ENCODE peak calls at places on chromosomes 16 and 17, in four cellular contexts. One of them, this sample, is unnamed.

GRCh38 chr17:9928601-9929341 is 23.7 kb upstream of the RCVRN start:
- DNase-seq in SK-N-SH: peak
- DNase-seq in HepG2: peak
- DNase-seq in GM12878: no peak
- DNase-seq in this sample: no peak

GRCh38 chr17:81295678-81296381 is 723 bp upstream of the SLC38A10 start:
- DNase-seq in SK-N-SH: peak
- DNase-seq in HepG2: peak
- DNase-seq in GM12878: no peak
- DNase-seq in this sample: peak

GRCh38 chr16:89150090-89150835 is 21.3 kb upstream of the CDH15 start:
- DNase-seq in SK-N-SH: peak
- DNase-seq in HepG2: no peak
- DNase-seq in GM12878: no peak
- DNase-seq in this sample: no peak

GRCh38 chr16:1003551-1004347 is 22.2 kb downstream of the SOX8 start:
- DNase-seq in SK-N-SH: no peak
- DNase-seq in HepG2: no peak
- DNase-seq in GM12878: no peak
- DNase-seq in this sample: no peak

GRCh38 chr16:46689492-46690280 is at the start of gene ORC6:
- DNase-seq in SK-N-SH: peak
- DNase-seq in HepG2: peak
- DNase-seq in GM12878: no peak
- DNase-seq in this sample: peak

GRCh38 chr16:30060354-30061194 is 5.0 kb upstream of the ALDOA start:
- DNase-seq in SK-N-SH: no peak
- DNase-seq in HepG2: no peak
- DNase-seq in GM12878: no peak
- DNase-seq in this sample: no peak

GRCh38 chr16:54159490-54160080 is 127.0 kb downstream of the IRX3 start:
- DNase-seq in SK-N-SH: no peak
- DNase-seq in HepG2: no peak
- DNase-seq in GM12878: no peak
- DNase-seq in this sample: no peak

GRCh38 chr17:9020824-9021157 is 519 bp upstream of the NTN1 start:
- DNase-seq in SK-N-SH: no peak
- DNase-seq in HepG2: no peak
- DNase-seq in GM12878: no peak
- DNase-seq in this sample: no peak

GRCh38 chr17:5921919-5922318 is 148.3 kb upstream of the WSCD1 start:
- DNase-seq in SK-N-SH: no peak
- DNase-seq in HepG2: no peak
- DNase-seq in GM12878: no peak
- DNase-seq in this sample: no peak

GRCh38 chr16:11560701-11561439 is 25.8 kb downstream of the LITAF start:
- DNase-seq in SK-N-SH: peak
- DNase-seq in HepG2: no peak
- DNase-seq in GM12878: no peak
- DNase-seq in this sample: no peak

GRCh38 chr16:21301895-21302291 is 23.8 kb upstream of the CRYM start:
- DNase-seq in SK-N-SH: no peak
- DNase-seq in HepG2: no peak
- DNase-seq in GM12878: no peak
- DNase-seq in this sample: no peak

DNA sequence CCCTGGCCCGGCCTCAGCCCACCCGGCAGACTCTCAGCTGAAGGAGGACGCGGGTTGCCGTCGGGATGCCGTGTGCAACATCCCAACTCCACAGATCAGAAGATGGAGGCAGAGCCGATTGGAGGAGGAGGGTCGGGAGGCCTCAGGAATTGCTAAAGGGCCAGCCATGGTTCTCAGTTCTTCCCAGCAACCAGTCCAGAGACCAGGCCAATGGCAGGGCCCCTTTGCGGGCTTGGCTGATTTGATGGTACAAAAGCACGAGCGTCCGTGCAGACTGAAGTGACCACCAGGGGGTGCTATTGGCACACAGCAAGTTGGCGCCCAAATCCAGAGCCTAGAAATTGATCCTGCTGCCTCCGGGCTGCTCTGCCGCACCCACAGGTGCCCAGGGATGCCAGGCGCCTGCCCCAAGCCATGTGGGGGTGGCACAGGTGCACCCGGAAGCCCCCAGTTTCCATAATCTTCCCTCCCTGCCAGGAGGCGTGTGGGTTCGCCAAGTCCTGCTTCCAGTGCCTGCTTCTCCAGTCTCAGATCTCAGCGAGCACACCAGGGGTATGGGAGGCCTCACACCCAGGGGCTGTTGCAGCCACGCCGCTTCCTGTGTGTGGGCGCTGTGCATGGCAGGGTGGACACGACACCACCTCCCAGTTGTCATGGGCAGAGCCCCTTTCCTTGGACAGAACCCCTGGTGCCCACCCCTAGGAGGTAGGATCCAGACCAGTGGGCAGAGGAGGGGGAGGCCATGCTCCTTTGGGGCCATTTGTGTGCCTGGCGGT is 7.1 kb upstream of the TEX19 start:
- DNase-seq in SK-N-SH: peak
- DNase-seq in HepG2: peak
- DNase-seq in GM12878: no peak
- DNase-seq in this sample: peak
- TF ChIP-seq REST in SK-N-SH: peak
- TF ChIP-seq REST in HepG2: peak
- TF ChIP-seq REST in GM12878: no peak
- TF ChIP-seq REST in this sample: peak

GRCh38 chr17:42399121-42399520 is 10.9 kb upstream of the STAT3 start:
- DNase-seq in SK-N-SH: no peak
- DNase-seq in HepG2: no peak
- DNase-seq in GM12878: no peak
- DNase-seq in this sample: no peak

GRCh38 chr17:42402121-42402516 is 13.9 kb upstream of the STAT3 start:
- DNase-seq in SK-N-SH: no peak
- DNase-seq in HepG2: no peak
- DNase-seq in GM12878: no peak
- DNase-seq in this sample: no peak

GRCh38 chr17:42403150-42403549 is 14.9 kb upstream of the STAT3 start:
- DNase-seq in SK-N-SH: peak
- DNase-seq in HepG2: no peak
- DNase-seq in GM12878: no peak
- DNase-seq in this sample: peak

GRCh38 chr17:42404326-42405055 is 16.2 kb upstream of the STAT3 start:
- DNase-seq in SK-N-SH: no peak
- DNase-seq in HepG2: no peak
- DNase-seq in GM12878: no peak
- DNase-seq in this sample: peak

DNA sequence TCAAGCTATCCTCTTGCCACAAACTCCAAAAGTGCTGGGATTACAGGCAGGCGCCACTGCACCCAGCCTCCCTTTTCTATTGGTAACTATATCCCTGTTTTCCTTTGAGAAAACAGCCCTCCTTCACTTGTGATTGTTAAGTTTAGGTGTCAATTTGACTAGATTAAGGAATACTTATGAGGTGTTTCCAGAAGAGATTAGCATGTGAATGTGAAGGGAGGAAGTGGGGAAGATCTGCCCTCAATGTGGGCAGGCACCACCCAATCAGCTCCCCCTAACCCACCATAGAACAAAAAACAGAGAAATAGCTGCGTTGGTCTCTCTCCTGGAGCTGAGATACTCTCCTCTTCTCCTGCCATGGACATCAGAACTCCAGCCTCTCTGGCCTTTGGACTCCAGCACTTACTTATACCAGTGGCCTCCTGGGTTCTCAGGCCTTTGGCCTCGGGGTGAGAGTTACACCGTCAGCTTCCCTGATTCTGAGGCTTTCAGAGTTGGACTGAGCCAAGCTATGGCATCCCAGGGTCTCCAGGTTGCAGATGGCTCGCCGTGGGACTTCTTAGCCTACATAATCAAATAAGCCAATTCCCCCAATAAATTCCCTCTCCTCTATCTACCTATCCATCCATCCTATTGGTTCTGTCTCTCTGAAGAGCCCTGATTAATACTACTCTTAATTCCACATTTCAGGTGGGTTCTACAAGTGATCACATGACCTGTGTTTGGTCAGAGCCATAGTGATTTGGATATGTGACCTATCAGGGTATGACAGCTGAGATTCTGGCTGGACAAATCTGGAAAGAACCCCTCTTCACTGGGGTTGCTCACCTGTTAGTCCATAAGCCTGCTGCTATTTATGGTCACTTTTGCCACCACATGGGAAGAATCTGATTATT is 12.0 kb upstream of the STAT3 start:
- DNase-seq in SK-N-SH: no peak
- DNase-seq in HepG2: no peak
- DNase-seq in GM12878: no peak
- DNase-seq in this sample: no peak
- TF ChIP-seq GABPA in SK-N-SH: no peak
- TF ChIP-seq GABPA in HepG2: no peak
- TF ChIP-seq GABPA in GM12878: no peak
- TF ChIP-seq GABPA in this sample: no peak

DNA sequence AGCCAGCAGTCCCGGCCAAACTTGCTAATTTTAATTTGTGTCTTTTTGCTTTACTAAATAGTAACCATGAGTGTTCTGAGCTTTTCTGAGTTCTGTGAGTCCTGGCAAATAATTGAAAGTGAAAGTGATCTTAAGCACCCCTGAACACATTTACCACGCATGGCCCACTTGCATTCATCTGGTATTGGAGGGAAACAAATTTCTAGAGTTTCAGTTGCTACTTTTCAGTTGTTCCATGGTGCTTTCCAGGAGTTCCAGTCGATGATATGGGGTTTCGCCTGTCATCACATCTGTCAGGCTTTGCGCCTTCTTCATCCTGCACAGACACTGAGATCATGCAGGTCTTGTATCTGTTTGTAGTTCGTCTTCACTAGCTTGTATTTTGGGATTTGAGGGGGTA is 44.1 kb downstream of the CRLF3 start:
- DNase-seq in SK-N-SH: no peak
- DNase-seq in HepG2: no peak
- DNase-seq in GM12878: peak
- DNase-seq in this sample: no peak
- TF ChIP-seq POLR2AphosphoS5 in SK-N-SH: no peak
- TF ChIP-seq POLR2AphosphoS5 in HepG2: no peak
- TF ChIP-seq POLR2AphosphoS5 in GM12878: no peak
- TF ChIP-seq POLR2AphosphoS5 in this sample: no peak

GRCh38 chr16:12896562-12896961 is 4.8 kb upstream of the SHISA9 start:
- DNase-seq in SK-N-SH: peak
- DNase-seq in HepG2: peak
- DNase-seq in GM12878: no peak
- DNase-seq in this sample: no peak
- TF ChIP-seq REST in SK-N-SH: no peak
- TF ChIP-seq REST in HepG2: no peak
- TF ChIP-seq REST in GM12878: no peak
- TF ChIP-seq REST in this sample: no peak

This sample was measured in HL-60.